ENCODE peak calls at places on chromosomes 7 and 10, in seven cellular contexts. O, X, A, Q, Y, C and Z are unnamed samples.

GRCh38 chr7:70040971-70041766 is 442.9 kb downstream of the AUTS2 start:
- DNase-seq in Q (peak; percentile 52), C (peak; percentile 48), A (no peak), O (no peak), X (no peak), Y (peak; percentile 24), Z (no peak)

GRCh38 chr10:92081641-92082040 is 158.1 kb downstream of the BTAF1 start:
- DNase-seq in X (no peak), Y (no peak), O (no peak), A (no peak), Q (no peak), C (no peak), Z (no peak)

GRCh38 chr7:121126801-121127534 is 138.5 kb downstream of the CPED1 start:
- DNase-seq in O (no peak), A (no peak), X (no peak), Y (peak; percentile 51), C (peak; percentile 63), Q (peak; percentile 22), Z (no peak)

GRCh38 chr10:72218329-72218728 is 2.3 kb upstream of the ASCC1 start:
- DNase-seq in O (no peak), A (peak; percentile 30), Q (no peak), Y (no peak), X (no peak), C (peak; percentile 75), Z (no peak)

GRCh38 chr7:23418046-23418445 is 52.2 kb downstream of the IGF2BP3 start:
- DNase-seq in C (no peak), X (no peak), Y (peak; percentile 70), A (no peak), O (no peak), Q (peak; percentile 20), Z (no peak)

GRCh38 chr10:110803830-110804338 is 67.8 kb upstream of the PDCD4 start:
- DNase-seq in C (peak; percentile 73), Y (peak; percentile 17), Q (peak; percentile 36), X (no peak), O (no peak), A (peak; percentile 61), Z (peak; percentile 64)

GRCh38 chr7:141362580-141363435 is 188.4 kb upstream of the AGK start:
- DNase-seq in C (no peak), X (no peak), O (peak; percentile 18), A (no peak), Y (peak; percentile 94), Q (peak; percentile 95), Z (no peak)

GRCh38 chr7:39453743-39454355 is 112.4 kb upstream of the YAE1 start:
- DNase-seq in Q (peak; percentile 49), Y (peak; percentile 65), X (no peak), O (no peak), C (peak; percentile 89), A (peak; percentile 53), Z (no peak)

GRCh38 chr10:27746364-27747095 is 911 bp upstream of the MKX start:
- DNase-seq in Q (peak; percentile 32), X (no peak), A (no peak), O (no peak), Y (no peak), C (no peak), Z (no peak)

GRCh38 chr7:33346055-33346454 is 216.7 kb downstream of the BBS9 start:
- DNase-seq in Q (no peak), Y (no peak), C (no peak), O (no peak), A (no peak), X (no peak), Z (no peak)

GRCh38 chr7:140966561-140967234 is 42.0 kb upstream of the BRAF start:
- DNase-seq in A (no peak), C (no peak), O (no peak), Q (no peak), X (no peak), Y (no peak), Z (no peak)

GRCh38 chr7:38673795-38674194 is 42.6 kb upstream of the AMPH start:
- DNase-seq in Y (peak; percentile 54), O (no peak), X (no peak), A (no peak), C (no peak), Q (peak; percentile 64), Z (no peak)

GRCh38 chr10:103793429-103793828 is 61.9 kb downstream of the SH3PXD2A start:
- DNase-seq in X (no peak), O (peak; percentile 7), C (no peak), Q (no peak), Y (no peak), A (no peak), Z (no peak)

GRCh38 chr7:129677796-129678195 is 66.3 kb downstream of the NRF1 start:
- DNase-seq in A (no peak), X (no peak), C (no peak), O (no peak), Q (no peak), Y (no peak), Z (no peak)

GRCh38 chr7:82376739-82377138 is 66.8 kb downstream of the CACNA2D1 start:
- DNase-seq in C (no peak), Q (no peak), O (no peak), A (no peak), X (no peak), Y (no peak), Z (no peak)

GRCh38 chr7:101746311-101746710 is 71.1 kb upstream of the CUX1 start:
- DNase-seq in C (peak; percentile 63), X (no peak), Q (no peak), O (no peak), A (peak; percentile 40), Y (no peak), Z (no peak)

GRCh38 chr7:27149817-27150567 is 2.4 kb downstream of the HOXA3 start:
- DNase-seq in X (no peak), A (no peak), C (peak; percentile 59), Y (peak; percentile 45), Q (no peak), O (no peak), Z (peak; percentile 30)

GRCh38 chr10:97714401-97715258 is 1.1 kb downstream of the MARVELD1 start:
- DNase-seq in Q (peak; percentile 61), C (no peak), A (peak; percentile 60), Y (peak; percentile 75), X (no peak), O (peak; percentile 78), Z (peak; percentile 85)

GRCh38 chr7:48112431-48113165 is 23.5 kb downstream of the UPP1 start:
- DNase-seq in Q (peak; percentile 31), C (no peak), X (no peak), O (no peak), Y (no peak), A (no peak), Z (no peak)

GRCh38 chr7:26143298-26144044 is 8.5 kb upstream of the NFE2L3 start:
- DNase-seq in O (no peak), A (no peak), C (no peak), X (no peak), Q (peak; percentile 53), Y (peak; percentile 37), Z (no peak)

GRCh38 chr7:15554081-15554480 is 7.7 kb downstream of the AGMO start:
- DNase-seq in X (no peak), O (no peak), Y (no peak), C (no peak), Q (no peak), A (no peak), Z (no peak)

GRCh38 chr10:665579-666091 is 23.8 kb downstream of the DIP2C start:
- DNase-seq in C (no peak), Q (peak; percentile 84), Y (no peak), O (peak; percentile 49), A (no peak), X (no peak), Z (peak; percentile 62)